ENCODE peak calls at places on chromosomes 6 and 20, in five cellular contexts. N is endodermal cell; E is stimulated activated CD4-positive, alpha-beta T cell treated with anti-CD3 and anti-CD28 coated beads, Interleukin-1b, Interleukin-23, amount 100 ng/mL, for 24 hours; T is cardiac muscle cell; L is stimulated activated CD8-positive, alpha-beta memory T cell treated with anti-CD3 and anti-CD28 coated beads, Interleukin-2, amount 100 ng/mL, for 1 hour. Y is an unnamed sample.

GRCh38 chr6:44202972-44203750 is 13.6 kb upstream of the MYMX start:
- DNase-seq in T (no peak), E (no peak), N (no peak), L (no peak), Y (no peak)

GRCh38 chr6:74991573-74992332 is 214.1 kb downstream of the COL12A1 start:
- DNase-seq in E (no peak), L (no peak), T (no peak), N (peak; percentile 49), Y (no peak)

GRCh38 chr6:25307805-25308494 is 28.8 kb downstream of the CARMIL1 start:
- DNase-seq in T (no peak), E (no peak), L (no peak), N (no peak), Y (no peak)

GRCh38 chr6:41733707-41734665 is 1.4 kb downstream of the TFEB start:
- DNase-seq in L (peak; percentile 42), N (peak; percentile 92), E (peak; percentile 11), T (peak; percentile 89), Y (peak; percentile 89)

GRCh38 chr6:137749595-137750215 is 117.4 kb upstream of the TNFAIP3 start:
- DNase-seq in L (no peak), T (no peak), N (no peak), E (no peak), Y (no peak)

GRCh38 chr20:32681175-32682084 is 7.7 kb upstream of the C20orf203 start:
- DNase-seq in T (peak; percentile 73), E (no peak), N (peak; percentile 91), L (no peak), Y (no peak)

GRCh38 chr6:27478141-27478705 is 5.3 kb upstream of the ZNF184 start:
- DNase-seq in E (no peak), L (no peak), T (no peak), N (no peak), Y (no peak)

GRCh38 chr6:99822741-99823512 is 171.1 kb downstream of the MCHR2 start:
- DNase-seq in L (no peak), E (no peak), N (peak; percentile 55), T (peak; percentile 59), Y (no peak)

GRCh38 chr20:62603907-62604785 is 38.2 kb upstream of the SLCO4A1 start:
- DNase-seq in L (no peak), E (no peak), T (no peak), N (no peak), Y (no peak)

GRCh38 chr6:122381494-122382083 is 17.9 kb upstream of the HSF2 start:
- DNase-seq in L (no peak), E (no peak), N (peak; percentile 82), T (peak; percentile 80), Y (peak; percentile 3)

GRCh38 chr6:4693566-4693965 is 82.6 kb upstream of the CDYL start:
- DNase-seq in N (no peak), T (no peak), L (no peak), E (no peak), Y (no peak)

GRCh38 chr6:4270799-4271198 is 135.4 kb upstream of the ECI2 start:
- DNase-seq in E (no peak), N (no peak), L (no peak), T (no peak), Y (peak; percentile 73)

GRCh38 chr6:49906511-49906910 is 40.2 kb upstream of the CRISP1 start:
- DNase-seq in E (no peak), L (no peak), T (no peak), N (no peak), Y (no peak)

GRCh38 chr6:87312860-87313259 is 9.5 kb upstream of the SMIM8 start:
- DNase-seq in T (no peak), N (no peak), L (no peak), E (no peak), Y (no peak)

GRCh38 chr6:118577972-118578371 is 29.9 kb downstream of the PLN start:
- DNase-seq in L (no peak), N (no peak), E (no peak), T (no peak), Y (no peak)

GRCh38 chr6:169868458-169868857 is 117.0 kb downstream of the ERMARD start:
- DNase-seq in N (peak; percentile 41), T (no peak), E (no peak), L (peak; percentile 32), Y (no peak)